ENCODE peak calls at places on chromosomes 4 and X, in nine cellular contexts. One of them, this sample, is unnamed.

GRCh38 chr4:57403591-57403990 is 293.4 kb upstream of the IGFBP7 start:
- DNase-seq in memory B cell: no peak
- DNase-seq in ovary: no peak
- DNase-seq in WTC11: no peak
- DNase-seq in psoas muscle: no peak
- DNase-seq in posterior vena cava: no peak
- DNase-seq in activated naive CD8-positive, alpha-beta T cell treated with anti-CD3 and anti-CD28 coated beads, Interleukin-2, amount 50 U/mL, for 24 hours: no peak
- DNase-seq in substantia nigra: no peak
- DNase-seq in iris pigment epithelial cell: no peak
- DNase-seq in this sample: no peak

GRCh38 chr4:68864438-68865177 is 48.8 kb downstream of the UGT2B10 start:
- DNase-seq in memory B cell: no peak
- DNase-seq in ovary: no peak
- DNase-seq in WTC11: no peak
- DNase-seq in psoas muscle: no peak
- DNase-seq in posterior vena cava: no peak
- DNase-seq in activated naive CD8-positive, alpha-beta T cell treated with anti-CD3 and anti-CD28 coated beads, Interleukin-2, amount 50 U/mL, for 24 hours: no peak
- DNase-seq in substantia nigra: no peak
- DNase-seq in iris pigment epithelial cell: no peak
- DNase-seq in this sample: no peak

GRCh38 chrX:18664947-18665346 is 7.0 kb downstream of the RS1 start:
- DNase-seq in memory B cell: no peak
- DNase-seq in ovary: no peak
- DNase-seq in WTC11: peak
- DNase-seq in psoas muscle: no peak
- DNase-seq in posterior vena cava: no peak
- DNase-seq in activated naive CD8-positive, alpha-beta T cell treated with anti-CD3 and anti-CD28 coated beads, Interleukin-2, amount 50 U/mL, for 24 hours: no peak
- DNase-seq in substantia nigra: no peak
- DNase-seq in iris pigment epithelial cell: no peak
- DNase-seq in this sample: no peak

GRCh38 chrX:30230395-30230794 is at the start of gene MAGEB3:
- DNase-seq in memory B cell: no peak
- DNase-seq in ovary: no peak
- DNase-seq in WTC11: no peak
- DNase-seq in psoas muscle: no peak
- DNase-seq in posterior vena cava: no peak
- DNase-seq in activated naive CD8-positive, alpha-beta T cell treated with anti-CD3 and anti-CD28 coated beads, Interleukin-2, amount 50 U/mL, for 24 hours: no peak
- DNase-seq in substantia nigra: no peak
- DNase-seq in iris pigment epithelial cell: no peak
- DNase-seq in this sample: no peak

GRCh38 chrX:22105231-22105630 is 73.1 kb downstream of the PHEX start:
- DNase-seq in memory B cell: no peak
- DNase-seq in ovary: no peak
- DNase-seq in WTC11: no peak
- DNase-seq in psoas muscle: no peak
- DNase-seq in posterior vena cava: no peak
- DNase-seq in activated naive CD8-positive, alpha-beta T cell treated with anti-CD3 and anti-CD28 coated beads, Interleukin-2, amount 50 U/mL, for 24 hours: no peak
- DNase-seq in substantia nigra: no peak
- DNase-seq in iris pigment epithelial cell: no peak
- DNase-seq in this sample: no peak

GRCh38 chrX:150546711-150547153 is 21.7 kb upstream of the MTM1 start:
- DNase-seq in memory B cell: no peak
- DNase-seq in ovary: peak
- DNase-seq in WTC11: no peak
- DNase-seq in psoas muscle: no peak
- DNase-seq in posterior vena cava: no peak
- DNase-seq in activated naive CD8-positive, alpha-beta T cell treated with anti-CD3 and anti-CD28 coated beads, Interleukin-2, amount 50 U/mL, for 24 hours: peak
- DNase-seq in substantia nigra: no peak
- DNase-seq in iris pigment epithelial cell: no peak
- DNase-seq in this sample: no peak

GRCh38 chrX:87409113-87409841 is 108.3 kb upstream of the KLHL4 start:
- DNase-seq in memory B cell: no peak
- DNase-seq in ovary: peak
- DNase-seq in WTC11: no peak
- DNase-seq in psoas muscle: no peak
- DNase-seq in posterior vena cava: peak
- DNase-seq in activated naive CD8-positive, alpha-beta T cell treated with anti-CD3 and anti-CD28 coated beads, Interleukin-2, amount 50 U/mL, for 24 hours: no peak
- DNase-seq in substantia nigra: no peak
- DNase-seq in iris pigment epithelial cell: peak
- DNase-seq in this sample: no peak

GRCh38 chr4:106529348-106530033 is 160.9 kb upstream of the GIMD1 start:
- DNase-seq in memory B cell: no peak
- DNase-seq in ovary: no peak
- DNase-seq in WTC11: no peak
- DNase-seq in psoas muscle: no peak
- DNase-seq in posterior vena cava: no peak
- DNase-seq in activated naive CD8-positive, alpha-beta T cell treated with anti-CD3 and anti-CD28 coated beads, Interleukin-2, amount 50 U/mL, for 24 hours: no peak
- DNase-seq in substantia nigra: no peak
- DNase-seq in iris pigment epithelial cell: peak
- DNase-seq in this sample: no peak

GRCh38 chr4:172996571-172997216 is 171.9 kb upstream of the GALNT7 start:
- DNase-seq in memory B cell: no peak
- DNase-seq in ovary: no peak
- DNase-seq in WTC11: no peak
- DNase-seq in psoas muscle: no peak
- DNase-seq in posterior vena cava: no peak
- DNase-seq in activated naive CD8-positive, alpha-beta T cell treated with anti-CD3 and anti-CD28 coated beads, Interleukin-2, amount 50 U/mL, for 24 hours: no peak
- DNase-seq in substantia nigra: no peak
- DNase-seq in iris pigment epithelial cell: peak
- DNase-seq in this sample: no peak

GRCh38 chr4:76867880-76868655 is 29.9 kb downstream of the SOWAHB start:
- DNase-seq in memory B cell: no peak
- DNase-seq in ovary: no peak
- DNase-seq in WTC11: peak
- DNase-seq in psoas muscle: no peak
- DNase-seq in posterior vena cava: no peak
- DNase-seq in activated naive CD8-positive, alpha-beta T cell treated with anti-CD3 and anti-CD28 coated beads, Interleukin-2, amount 50 U/mL, for 24 hours: no peak
- DNase-seq in substantia nigra: no peak
- DNase-seq in iris pigment epithelial cell: no peak
- DNase-seq in this sample: no peak

GRCh38 chrX:48558270-48558669 is 16.0 kb upstream of the RBM3 start:
- DNase-seq in memory B cell: no peak
- DNase-seq in ovary: no peak
- DNase-seq in WTC11: no peak
- DNase-seq in psoas muscle: no peak
- DNase-seq in posterior vena cava: no peak
- DNase-seq in activated naive CD8-positive, alpha-beta T cell treated with anti-CD3 and anti-CD28 coated beads, Interleukin-2, amount 50 U/mL, for 24 hours: no peak
- DNase-seq in substantia nigra: no peak
- DNase-seq in iris pigment epithelial cell: peak
- DNase-seq in this sample: no peak

GRCh38 chr4:26372525-26373172 is 51.8 kb downstream of the RBPJ start:
- DNase-seq in memory B cell: no peak
- DNase-seq in ovary: no peak
- DNase-seq in WTC11: no peak
- DNase-seq in psoas muscle: no peak
- DNase-seq in posterior vena cava: no peak
- DNase-seq in activated naive CD8-positive, alpha-beta T cell treated with anti-CD3 and anti-CD28 coated beads, Interleukin-2, amount 50 U/mL, for 24 hours: peak
- DNase-seq in substantia nigra: no peak
- DNase-seq in iris pigment epithelial cell: peak
- DNase-seq in this sample: no peak

GRCh38 chr4:11565899-11566298 is 137.2 kb upstream of the HS3ST1 start:
- DNase-seq in memory B cell: no peak
- DNase-seq in ovary: no peak
- DNase-seq in WTC11: no peak
- DNase-seq in psoas muscle: no peak
- DNase-seq in posterior vena cava: no peak
- DNase-seq in activated naive CD8-positive, alpha-beta T cell treated with anti-CD3 and anti-CD28 coated beads, Interleukin-2, amount 50 U/mL, for 24 hours: no peak
- DNase-seq in substantia nigra: no peak
- DNase-seq in iris pigment epithelial cell: no peak
- DNase-seq in this sample: no peak

GRCh38 chr4:56907489-56908205 is at the start of gene REST:
- DNase-seq in memory B cell: peak
- DNase-seq in ovary: peak
- DNase-seq in WTC11: peak
- DNase-seq in psoas muscle: peak
- DNase-seq in posterior vena cava: peak
- DNase-seq in activated naive CD8-positive, alpha-beta T cell treated with anti-CD3 and anti-CD28 coated beads, Interleukin-2, amount 50 U/mL, for 24 hours: peak
- DNase-seq in substantia nigra: peak
- DNase-seq in iris pigment epithelial cell: peak
- DNase-seq in this sample: peak